ENCODE peak calls at places on chromosomes 1 and 21, in nine cellular contexts. U is activated CD4-positive, alpha-beta T cell treated with anti-CD3 and anti-CD28 coated beads, Interleukin-2, amount 50 U/mL, for 24 hours; D is astrocyte of the spinal cord; V is DMS 273 treated with DMSO at 0.1 percent for 48 hours; N is heart right ventricle; P is EL; Y is Daoy; X is posterior cingulate gyrus; B is central memory CD4-positive, alpha-beta T cell. M is an unnamed sample.
A peak's percentile ranks its signal among the peaks of the same experiment; 100 is the strongest.

GRCh38 chr1:26020390-26020789 is 1.2 kb upstream of the EXTL1 start:
- DNase-seq in U (no peak), D (no peak), V (no peak), N (peak; percentile 73), P (peak; percentile 67), Y (peak; percentile 46), X (no peak), B (no peak), M (no peak)

GRCh38 chr1:88462481-88463261 is 221.4 kb upstream of the PKN2 start:
- DNase-seq in U (no peak), D (peak; percentile 32), V (peak; percentile 3), N (no peak), P (peak; percentile 32), Y (peak; percentile 82), X (peak; percentile 57), B (no peak), M (peak; percentile 43)

GRCh38 chr1:63829349-63830327 is 55.8 kb downstream of the ROR1 start:
- DNase-seq in U (no peak), D (peak; percentile 45), V (no peak), N (no peak), P (peak; percentile 2), Y (peak; percentile 21), X (no peak), B (no peak), M (no peak)

GRCh38 chr1:161738627-161739287 is 10.8 kb upstream of the DUSP12 start:
- DNase-seq in U (peak; percentile 11), D (peak; percentile 68), V (peak; percentile 35), N (peak; percentile 22), P (peak; percentile 81), Y (peak; percentile 75), X (no peak), B (peak; percentile 45), M (peak; percentile 65)

GRCh38 chr1:7640350-7640749 is 130.7 kb upstream of the VAMP3 start:
- DNase-seq in U (no peak), D (no peak), V (no peak), N (no peak), P (no peak), Y (no peak), X (no peak), B (no peak), M (no peak)

GRCh38 chr1:32992489-32993214 is 28.0 kb upstream of the RNF19B start:
- DNase-seq in U (peak; percentile 30), D (peak; percentile 97), V (no peak), N (peak; percentile 74), P (peak; percentile 95), Y (peak; percentile 98), X (no peak), B (peak; percentile 50), M (peak; percentile 63)

GRCh38 chr1:235060607-235061470 is 67.8 kb downstream of the TOMM20 start:
- DNase-seq in U (no peak), D (no peak), V (no peak), N (no peak), P (no peak), Y (no peak), X (no peak), B (no peak), M (peak; percentile 76)

GRCh38 chr1:178037510-178038253 is 56.2 kb upstream of the RASAL2 start:
- DNase-seq in U (no peak), D (peak; percentile 76), V (peak; percentile 28), N (peak; percentile 89), P (peak; percentile 80), Y (peak; percentile 79), X (peak; percentile 42), B (no peak), M (peak; percentile 95)

GRCh38 chr1:231238298-231238697 is 2.7 kb upstream of the GNPAT start:
- DNase-seq in U (no peak), D (no peak), V (no peak), N (no peak), P (no peak), Y (no peak), X (no peak), B (no peak), M (no peak)

GRCh38 chr1:67723620-67724019 is 38.6 kb downstream of the GADD45A start:
- DNase-seq in U (peak; percentile 27), D (peak; percentile 58), V (no peak), N (peak; percentile 37), P (peak; percentile 76), Y (peak; percentile 75), X (no peak), B (no peak), M (no peak)

GRCh38 chr1:223411309-223411708 is 18.1 kb downstream of the CCDC185 start:
- DNase-seq in U (no peak), D (peak; percentile 53), V (no peak), N (no peak), P (peak; percentile 77), Y (no peak), X (no peak), B (no peak), M (no peak)

GRCh38 chr1:184062640-184063280 is 11.2 kb downstream of the TSEN15 start:
- DNase-seq in U (no peak), D (no peak), V (no peak), N (no peak), P (no peak), Y (no peak), X (no peak), B (no peak), M (no peak)

GRCh38 chr1:59294423-59294822 is 2.5 kb upstream of the FGGY start:
- DNase-seq in U (no peak), D (no peak), V (no peak), N (no peak), P (no peak), Y (no peak), X (no peak), B (no peak), M (no peak)

GRCh38 chr1:1302951-1303509 is 4.7 kb downstream of the ACAP3 start:
- DNase-seq in U (no peak), D (no peak), V (no peak), N (no peak), P (no peak), Y (no peak), X (no peak), B (no peak), M (no peak)

GRCh38 chr1:221834698-221835538 is 93.0 kb upstream of the DUSP10 start:
- DNase-seq in U (no peak), D (no peak), V (no peak), N (no peak), P (no peak), Y (no peak), X (no peak), B (no peak), M (no peak)

GRCh38 chr1:78068681-78069283 is 23.0 kb downstream of the GIPC2 start:
- DNase-seq in U (no peak), D (no peak), V (no peak), N (peak; percentile 46), P (no peak), Y (no peak), X (no peak), B (no peak), M (peak; percentile 44)

GRCh38 chr1:38489844-38490270 is 369.7 kb downstream of the RRAGC start:
- DNase-seq in U (peak; percentile 40), D (no peak), V (peak; percentile 93), N (no peak), P (peak; percentile 23), Y (peak; percentile 66), X (no peak), B (no peak), M (no peak)

GRCh38 chr1:213277036-213277435 is 226.0 kb downstream of the RPS6KC1 start:
- DNase-seq in U (no peak), D (no peak), V (no peak), N (no peak), P (no peak), Y (no peak), X (no peak), B (no peak), M (no peak)

GRCh38 chr1:54547601-54548388 is at the start of gene ACOT11:
- DNase-seq in U (no peak), D (peak; percentile 57), V (peak; percentile 98), N (peak; percentile 90), P (no peak), Y (peak; percentile 62), X (peak; percentile 75), B (no peak), M (peak; percentile 60)

GRCh38 chr21:18603246-18603645 is 199.7 kb upstream of the TMPRSS15 start:
- DNase-seq in U (no peak), D (no peak), V (no peak), N (no peak), P (no peak), Y (no peak), X (no peak), B (no peak), M (no peak)

GRCh38 chr1:47672622-47673021 is 234.8 kb downstream of the FOXD2 start:
- DNase-seq in U (no peak), D (no peak), V (no peak), N (no peak), P (no peak), Y (no peak), X (no peak), B (no peak), M (no peak)

GRCh38 chr1:119818181-119818580 is 6.9 kb upstream of the REG4 start:
- DNase-seq in U (no peak), D (no peak), V (no peak), N (no peak), P (no peak), Y (no peak), X (no peak), B (no peak), M (no peak)

GRCh38 chr1:2596530-2597333 is 10.2 kb downstream of the PRXL2B start:
- DNase-seq in U (no peak), D (no peak), V (no peak), N (no peak), P (no peak), Y (no peak), X (no peak), B (no peak), M (no peak)

GRCh38 chr21:25964926-25965325 is 205.6 kb downstream of the APP start:
- DNase-seq in U (no peak), D (no peak), V (no peak), N (no peak), P (no peak), Y (no peak), X (no peak), B (no peak), M (no peak)

GRCh38 chr21:44261675-44262295 is at the start of gene DNMT3L:
- DNase-seq in U (no peak), D (no peak), V (no peak), N (no peak), P (no peak), Y (no peak), X (no peak), B (no peak), M (no peak)

GRCh38 chr1:159916240-159917051 is 8.9 kb downstream of the TAGLN2 start:
- DNase-seq in U (no peak), D (peak; percentile 67), V (no peak), N (no peak), P (peak; percentile 99), Y (peak; percentile 95), X (no peak), B (no peak), M (no peak)

GRCh38 chr1:47948126-47948525 is 49.1 kb downstream of the TRABD2B start:
- DNase-seq in U (no peak), D (no peak), V (no peak), N (no peak), P (no peak), Y (no peak), X (no peak), B (no peak), M (peak; percentile 45)

GRCh38 chr1:218332416-218332815 is 12.7 kb upstream of the TGFB2 start:
- DNase-seq in U (no peak), D (no peak), V (no peak), N (no peak), P (no peak), Y (no peak), X (no peak), B (no peak), M (no peak)

GRCh38 chr21:43881918-43882317 is 16.9 kb downstream of the AGPAT3 start:
- DNase-seq in U (no peak), D (no peak), V (no peak), N (no peak), P (no peak), Y (no peak), X (no peak), B (no peak), M (no peak)

GRCh38 chr1:169414927-169415326 is 12.3 kb downstream of the CCDC181 start:
- DNase-seq in U (no peak), D (no peak), V (no peak), N (no peak), P (no peak), Y (no peak), X (no peak), B (no peak), M (no peak)

GRCh38 chr1:247417786-247418185 is 1.8 kb downstream of the NLRP3 start:
- DNase-seq in U (no peak), D (no peak), V (no peak), N (no peak), P (no peak), Y (no peak), X (no peak), B (no peak), M (no peak)